ENCODE peak calls at places on chromosomes 7 and 10, in ten cellular contexts. R, D, E, I, J, N, T, B, V and K are unnamed samples.

GRCh38 chr7:112263519-112263918 is 57.0 kb downstream of the ZNF277 start:
- DNase-seq in R (no peak), D (no peak), E (no peak), I (no peak), J (no peak), N (no peak), T (no peak), B (no peak), V (no peak), K (no peak)

GRCh38 chr7:76371396-76371795 is 12.6 kb upstream of the YWHAG start:
- DNase-seq in R (no peak), D (no peak), E (no peak), I (no peak), J (no peak), N (no peak), T (no peak), B (no peak), V (no peak), K (no peak)

GRCh38 chr10:90062786-90063185 is 361.4 kb downstream of the KIF20B start:
- DNase-seq in R (no peak), D (no peak), E (no peak), I (no peak), J (no peak), N (no peak), T (no peak), B (no peak), V (no peak), K (no peak)

GRCh38 chr10:110852255-110852896 is 19.4 kb upstream of the PDCD4 start:
- DNase-seq in R (peak), D (no peak), E (no peak), I (peak), J (no peak), N (no peak), T (no peak), B (peak), V (peak), K (no peak)

GRCh38 chr10:43398939-43399871 is 9.8 kb downstream of the HNRNPF start:
- DNase-seq in R (no peak), D (no peak), E (no peak), I (peak), J (no peak), N (no peak), T (no peak), B (no peak), V (peak), K (peak)

GRCh38 chr7:98805956-98806838 is 63.6 kb downstream of the TMEM130 start:
- DNase-seq in R (no peak), D (no peak), E (no peak), I (no peak), J (no peak), N (no peak), T (no peak), B (no peak), V (no peak), K (no peak)

GRCh38 chr10:114824396-114824795 is 2.8 kb downstream of the FHIP2A start:
- DNase-seq in R (no peak), D (no peak), E (no peak), I (no peak), J (no peak), N (no peak), T (no peak), B (no peak), V (no peak), K (no peak)

GRCh38 chr10:63171255-63171654 is 38.1 kb downstream of the NRBF2 start:
- DNase-seq in R (no peak), D (no peak), E (no peak), I (no peak), J (no peak), N (peak), T (no peak), B (no peak), V (no peak), K (no peak)

GRCh38 chr7:131159961-131160361 is 167.7 kb upstream of the MKLN1 start:
- DNase-seq in R (no peak), D (no peak), E (no peak), I (no peak), J (no peak), N (no peak), T (no peak), B (no peak), V (no peak), K (no peak)

GRCh38 chr10:130547368-130547767 is 411.2 kb downstream of the GLRX3 start:
- DNase-seq in R (no peak), D (no peak), E (peak), I (peak), J (no peak), N (no peak), T (no peak), B (no peak), V (no peak), K (no peak)

DNA sequence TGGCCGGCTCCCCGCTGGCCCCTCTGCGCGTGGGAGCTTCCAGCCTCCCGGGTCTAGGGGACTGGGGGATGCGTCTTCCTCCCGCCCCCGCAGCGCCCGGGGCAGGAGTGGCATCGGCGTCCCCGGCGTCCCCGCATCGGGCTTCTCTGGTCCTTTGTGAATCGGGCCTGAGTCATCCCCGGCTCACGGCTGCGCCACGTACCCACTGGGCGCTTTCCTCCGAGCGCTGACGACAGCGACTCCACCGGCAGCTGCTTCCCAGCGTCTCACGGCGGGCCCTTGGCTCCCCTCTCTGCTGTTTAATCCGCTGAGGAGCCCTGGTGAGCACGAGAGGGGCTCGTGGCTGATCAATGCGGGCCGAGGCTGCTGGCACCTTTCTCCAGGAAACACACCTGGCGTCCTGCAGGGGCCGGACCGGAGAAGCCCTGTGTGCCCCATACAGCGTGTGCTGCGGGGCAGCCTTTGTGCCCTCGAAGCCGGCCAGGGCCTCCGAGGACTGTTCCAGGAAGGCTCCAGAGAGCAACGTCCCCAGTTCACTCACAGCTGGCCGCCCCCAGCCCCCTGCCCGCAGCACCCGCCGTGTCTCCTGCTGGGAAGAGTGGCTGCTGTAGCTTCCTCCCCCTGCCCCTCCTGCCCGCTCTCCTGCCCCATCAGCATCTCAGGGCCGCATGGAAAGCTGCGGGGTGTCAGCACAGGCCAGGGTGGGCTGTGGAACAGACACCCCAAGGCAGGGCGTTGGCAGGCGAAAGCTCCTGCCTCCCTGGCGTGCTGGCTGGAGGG is 95.5 kb upstream of the DIP2C start:
- DNase-seq in R (peak), D (peak), E (peak), I (peak), J (peak), N (peak), T (no peak), B (no peak), V (peak), K (peak)
- H3K27ac ChIP-seq in R (no peak), D (no peak), E (peak), I (no peak), J (no peak), N (peak), T (no peak), B (peak), V (peak), K (no peak)

DNA sequence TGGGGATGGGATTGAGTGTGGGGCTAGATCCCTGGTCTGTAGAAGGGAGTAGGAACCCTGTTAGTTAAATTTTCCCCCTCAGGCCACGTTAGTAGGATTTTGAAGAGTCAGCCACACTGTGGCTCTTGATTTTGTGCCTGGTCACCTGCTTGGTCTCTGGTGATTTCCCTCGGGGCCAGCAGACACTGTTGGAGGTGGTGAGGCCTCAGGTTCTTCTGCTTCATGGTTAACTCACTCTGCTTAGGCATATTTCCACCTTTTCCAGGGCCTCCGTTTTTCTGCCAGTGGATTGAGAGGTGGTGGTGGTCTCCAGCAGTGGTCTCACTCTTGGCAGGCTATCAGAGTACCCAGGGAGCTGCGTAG is 4.1 kb downstream of the TSPAN14 start:
- DNase-seq in R (no peak), D (no peak), E (no peak), I (no peak), J (no peak), N (no peak), T (no peak), B (no peak), V (no peak), K (no peak)
- H3K4me3 ChIP-seq in R (no peak), D (peak), E (no peak), I (no peak), J (no peak), N (no peak), T (peak), B (peak), V (no peak), K (no peak)

DNA sequence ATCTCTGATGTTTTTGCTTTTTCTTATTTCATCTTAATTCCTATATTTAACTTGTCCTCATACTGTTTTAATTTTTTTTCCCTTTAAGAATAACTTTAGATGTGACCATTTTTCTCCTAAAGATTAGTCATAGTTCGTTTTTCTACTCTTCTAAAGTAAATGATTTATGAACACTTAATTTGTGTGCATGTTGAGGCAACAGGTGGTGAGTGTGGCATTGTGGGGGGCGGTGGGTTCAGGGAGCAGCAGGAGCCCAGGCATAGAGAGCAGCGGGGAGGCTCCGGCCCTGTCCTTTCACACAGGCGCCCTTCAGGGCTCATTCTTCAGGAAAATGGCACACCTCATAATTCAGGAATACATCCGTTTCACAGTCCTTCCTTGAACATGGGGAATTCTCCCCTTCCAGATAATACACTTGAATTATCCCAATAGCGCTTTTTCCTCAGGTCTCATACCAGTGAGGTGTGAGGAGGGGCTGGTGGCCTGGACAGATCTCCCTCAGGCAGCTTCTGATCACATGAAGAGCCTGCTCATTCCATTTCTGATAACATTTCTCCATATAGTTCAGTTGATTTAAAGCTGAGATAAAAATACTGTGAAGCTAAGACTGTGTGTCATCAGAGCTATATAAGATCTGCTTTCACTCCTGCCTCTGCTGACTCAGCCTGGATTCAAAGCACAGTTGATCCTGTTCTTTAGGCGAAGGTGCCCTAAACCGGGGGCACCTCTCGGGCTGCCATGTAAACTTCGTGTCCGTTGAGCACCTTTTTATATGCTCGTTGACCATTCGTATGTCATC is 40.2 kb downstream of the CUL1 start:
- DNase-seq in R (no peak), D (no peak), E (no peak), I (no peak), J (no peak), N (peak), T (no peak), B (no peak), V (no peak), K (no peak)
- H3K27ac ChIP-seq in R (no peak), D (no peak), E (no peak), I (no peak), J (no peak), N (peak), T (no peak), B (no peak), V (no peak), K (no peak)

DNA sequence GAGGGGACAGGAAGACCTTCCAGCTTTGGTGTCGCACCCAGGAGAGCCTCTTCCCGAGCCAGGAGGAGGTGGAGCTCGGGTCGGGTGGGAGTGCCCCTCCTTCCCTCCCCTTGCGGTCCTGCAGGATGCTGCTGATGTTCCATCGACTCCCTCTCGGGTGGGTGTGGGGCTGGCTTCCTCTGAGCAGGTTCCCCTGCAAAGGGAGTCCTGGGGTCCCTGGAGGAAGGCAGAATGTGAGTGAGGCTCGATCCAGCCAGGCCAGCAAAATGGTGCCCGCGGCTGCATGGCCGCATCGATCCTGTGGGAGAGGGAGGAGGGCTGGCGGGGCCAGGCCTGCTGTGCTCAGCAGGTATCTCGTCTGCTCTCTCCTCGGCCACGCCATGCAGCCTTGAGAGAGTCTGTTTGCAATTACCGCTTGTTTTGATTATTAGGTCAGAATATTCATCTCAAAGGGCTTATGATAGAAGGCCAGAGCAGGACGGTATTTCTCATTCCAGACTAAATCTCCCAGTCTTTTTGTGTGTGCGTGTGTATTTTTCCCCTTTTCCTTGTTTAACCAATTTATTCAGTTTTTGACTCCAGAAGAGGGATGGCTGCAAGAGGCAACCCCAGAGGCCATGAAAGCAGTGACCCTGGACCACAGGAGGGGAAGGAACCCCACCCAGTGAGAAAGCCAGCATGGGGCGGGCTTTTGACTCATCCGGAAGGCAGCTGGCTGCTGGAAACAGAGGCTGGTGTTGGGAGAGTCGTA is 137.3 kb upstream of the ZMIZ1 start:
- DNase-seq in R (peak), D (peak), E (peak), I (no peak), J (peak), N (no peak), T (no peak), B (peak), V (no peak), K (peak)
- H3K4me3 ChIP-seq in R (no peak), D (no peak), E (no peak), I (no peak), J (no peak), N (no peak), T (no peak), B (no peak), V (no peak), K (no peak)

DNA sequence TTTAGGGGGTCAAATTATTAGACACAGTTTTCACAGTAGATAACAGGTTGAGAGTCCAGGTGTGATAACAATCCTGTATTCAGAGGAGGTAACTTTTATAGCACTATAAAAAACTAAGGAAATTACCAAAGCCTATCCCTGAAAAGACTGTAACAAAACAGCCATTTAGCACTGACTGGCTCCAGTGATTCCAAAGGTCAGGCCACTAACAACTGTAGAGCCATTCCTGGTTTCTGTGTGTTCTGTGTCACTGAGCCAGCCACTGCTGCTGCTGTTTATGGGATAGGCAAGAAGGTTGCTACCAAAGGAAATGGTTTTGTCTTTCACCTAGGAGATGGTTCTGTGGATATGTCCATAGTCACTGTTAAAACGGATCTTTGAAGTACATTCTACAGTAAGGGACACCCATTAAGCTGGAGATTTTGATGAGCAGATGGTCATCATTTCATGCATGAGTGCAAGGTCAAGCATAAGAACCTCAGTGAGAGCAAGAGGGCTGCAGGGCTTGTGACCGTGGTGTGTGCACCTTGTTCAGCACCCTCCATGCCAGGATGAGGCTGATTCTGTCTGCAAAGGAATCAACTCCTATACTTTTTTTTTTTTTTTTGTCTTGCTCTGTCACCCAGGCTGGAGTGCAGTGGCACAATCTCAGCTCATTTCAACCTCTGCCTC is 17.5 kb downstream of the PDSS1 start:
- DNase-seq in R (peak), D (no peak), E (no peak), I (peak), J (no peak), N (no peak), T (no peak), B (no peak), V (no peak), K (no peak)
- H3K27ac ChIP-seq in R (peak), D (no peak), E (no peak), I (peak), J (no peak), N (no peak), T (no peak), B (no peak), V (no peak), K (no peak)

DNA sequence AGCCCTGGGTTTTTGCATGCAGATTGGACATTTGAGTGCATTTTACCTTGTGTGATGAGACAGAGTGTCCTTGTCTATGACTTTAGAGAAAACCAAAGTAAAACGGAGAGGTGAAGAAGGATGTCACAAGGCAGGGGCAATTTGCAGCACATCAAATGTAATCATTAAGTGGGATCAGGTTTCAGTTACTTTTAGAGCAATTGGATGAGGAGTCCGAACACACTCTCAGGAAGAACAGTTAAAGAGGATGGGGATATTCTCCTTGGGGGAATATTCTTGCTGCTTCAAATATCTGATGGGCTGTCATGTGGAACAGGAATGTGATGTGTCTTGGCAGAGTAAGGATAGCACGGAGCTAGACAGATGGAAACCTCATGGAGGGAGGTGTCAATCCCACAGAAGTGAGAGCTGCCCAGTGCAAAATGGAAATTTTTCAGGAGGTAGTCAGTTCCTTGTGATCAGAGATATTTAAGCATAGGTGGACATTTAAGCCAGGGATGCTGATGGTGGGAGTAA is 765 bp downstream of the RAB19 start:
- DNase-seq in R (no peak), D (no peak), E (no peak), I (no peak), J (no peak), N (no peak), T (no peak), B (no peak), V (no peak), K (no peak)
- H3K4me3 ChIP-seq in R (peak), D (no peak), E (no peak), I (no peak), J (no peak), N (no peak), T (peak), B (no peak), V (no peak), K (no peak)

GRCh38 chr7:91169819-91170218 is 94.4 kb upstream of the FZD1 start:
- DNase-seq in R (no peak), D (no peak), E (no peak), I (no peak), J (no peak), N (no peak), T (no peak), B (no peak), V (no peak), K (no peak)
- H3K27ac ChIP-seq in R (no peak), D (no peak), E (no peak), I (no peak), J (no peak), N (no peak), T (no peak), B (no peak), V (no peak), K (no peak)

DNA sequence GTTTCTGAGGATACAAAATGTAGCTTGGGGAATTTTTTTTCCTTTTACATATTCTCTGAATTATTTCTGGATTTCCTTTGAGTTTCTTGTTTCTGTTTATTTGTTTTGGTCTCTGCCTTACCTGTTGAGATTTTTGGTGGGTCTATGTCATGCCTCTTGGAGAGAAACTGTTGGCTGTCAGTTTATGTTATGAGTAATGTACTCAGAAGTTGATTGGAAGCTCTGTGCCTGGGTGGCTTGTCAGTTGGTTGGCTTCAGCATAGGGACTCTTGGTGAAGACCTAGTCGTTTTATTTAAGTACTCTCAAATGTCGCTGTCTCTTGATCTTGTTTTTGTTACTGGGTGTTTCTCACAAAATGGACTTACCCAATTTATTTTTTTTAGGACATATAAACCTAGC is 132.4 kb downstream of the CDK14 start:
- DNase-seq in R (no peak), D (no peak), E (no peak), I (no peak), J (no peak), N (no peak), T (no peak), B (no peak), V (no peak), K (no peak)
- H3K4me3 ChIP-seq in R (no peak), D (no peak), E (no peak), I (no peak), J (no peak), N (no peak), T (no peak), B (no peak), V (no peak), K (no peak)

GRCh38 chr10:84608126-84608525 is 279.7 kb downstream of the CCSER2 start:
- DNase-seq in R (no peak), D (no peak), E (no peak), I (no peak), J (no peak), N (no peak), T (no peak), B (no peak), V (no peak), K (no peak)
- H3K27ac ChIP-seq in R (no peak), D (no peak), E (no peak), I (no peak), J (no peak), N (no peak), T (no peak), B (no peak), V (no peak), K (no peak)